ENCODE peak calls at places on chromosomes 13 and 19, in four cellular contexts. T is stimulated activated CD4-positive, alpha-beta T cell treated with anti-CD3 and anti-CD28 coated beads, Interleukin-4, amount 100 ng/mL, for 4 hours; N is BJ; X is activated CD4-positive, alpha-beta T cell treated with anti-CD3 and anti-CD28 coated beads for 36 hours. U is an unnamed sample.

GRCh38 chr13:22050951-22051563 is 380.2 kb downstream of the FGF9 start:
- DNase-seq in N (no peak), X (no peak), T (no peak), U (no peak)

GRCh38 chr19:19356901-19357566 is 36.4 kb downstream of the MAU2 start:
- DNase-seq in T (no peak), X (no peak), N (no peak), U (no peak)

GRCh38 chr13:108274718-108275117 is 5.2 kb downstream of the TNFSF13B start:
- DNase-seq in X (no peak), T (no peak), N (no peak), U (no peak)

GRCh38 chr19:7176792-7177191 is 107.3 kb downstream of the ZNF557 start:
- DNase-seq in N (no peak), X (no peak), T (no peak), U (no peak)

GRCh38 chr13:25662516-25662915 is 290.7 kb downstream of the ATP8A2 start:
- DNase-seq in N (no peak), X (no peak), T (no peak), U (no peak)

GRCh38 chr19:45424191-45425058 is 708 bp upstream of the ERCC1 start:
- DNase-seq in X (peak), N (peak), T (peak), U (no peak)

GRCh38 chr19:46551175-46551574 is 50.0 kb upstream of the CALM3 start:
- DNase-seq in N (no peak), T (no peak), X (no peak), U (peak)

GRCh38 chr19:46076951-46077814 is 36.4 kb upstream of the IGFL4 start:
- DNase-seq in X (peak), N (no peak), T (peak), U (peak)

GRCh38 chr13:48780713-48781341 is 127.1 kb downstream of the CYSLTR2 start:
- DNase-seq in X (no peak), N (no peak), T (no peak), U (no peak)

GRCh38 chr13:26025196-26025595 is 26.6 kb downstream of the SHISA2 start:
- DNase-seq in T (no peak), X (no peak), N (no peak), U (peak)

GRCh38 chr13:76189882-76190519 is 553.9 kb downstream of the LMO7 start:
- DNase-seq in X (no peak), T (no peak), N (no peak), U (no peak)

GRCh38 chr13:77480071-77480470 is 55.4 kb upstream of the SCEL start:
- DNase-seq in T (no peak), N (no peak), X (no peak), U (no peak)

GRCh38 chr19:1065606-1066109 is 1.3 kb upstream of the ARHGAP45 start:
- DNase-seq in X (no peak), T (no peak), N (no peak), U (no peak)